ENCODE peak calls at places on chromosome 9, in five cellular contexts. Y is foreskin keratinocyte, B is LoVo, H is non-pigmented ciliary epithelial cell, C is amygdala. Q is an unnamed sample.

GRCh38 chr9:111857555-111858211 is 38.9 kb upstream of the UGCG start:
- DNase-seq in Y (peak), B (no peak), H (no peak), C (no peak), Q (no peak)

GRCh38 chr9:70411141-70411929 is 3.1 kb downstream of the KLF9 start:
- DNase-seq in Y (no peak), B (no peak), H (no peak), C (peak), Q (no peak)

GRCh38 chr9:91815896-91816295 is 134.1 kb downstream of the ROR2 start:
- DNase-seq in Y (no peak), B (no peak), H (no peak), C (no peak), Q (no peak)

GRCh38 chr9:93059960-93060591 is 1.6 kb downstream of the SUSD3 start:
- DNase-seq in Y (no peak), B (no peak), H (no peak), C (no peak), Q (no peak)

GRCh38 chr9:131298341-131298740 is 8.8 kb downstream of the PLPP7 start:
- DNase-seq in Y (no peak), B (no peak), H (no peak), C (no peak), Q (no peak)

GRCh38 chr9:134336174-134336705 is 10.0 kb downstream of the RXRA start:
- DNase-seq in Y (no peak), B (no peak), H (no peak), C (no peak), Q (no peak)

GRCh38 chr9:38083858-38084555 is 15.0 kb upstream of the SHB start:
- DNase-seq in Y (no peak), B (no peak), H (no peak), C (no peak), Q (no peak)

GRCh38 chr9:33187519-33188218 is 20.5 kb upstream of the B4GALT1 start:
- DNase-seq in Y (no peak), B (no peak), H (no peak), C (no peak), Q (no peak)

GRCh38 chr9:133235549-133236222 is 26.6 kb upstream of the OBP2B start:
- DNase-seq in Y (no peak), B (no peak), H (no peak), C (no peak), Q (no peak)

GRCh38 chr9:124352616-124353015 is 62.6 kb downstream of the PSMB7 start:
- DNase-seq in Y (no peak), B (no peak), H (no peak), C (no peak), Q (no peak)

GRCh38 chr9:119902611-119903010 is 533.4 kb upstream of the BRINP1 start:
- DNase-seq in Y (no peak), B (no peak), H (no peak), C (no peak), Q (no peak)

GRCh38 chr9:106728860-106729259 is 134.1 kb upstream of the ZNF462 start:
- DNase-seq in Y (no peak), B (no peak), H (no peak), C (no peak), Q (no peak)

GRCh38 chr9:93223241-93224180 is 39.6 kb downstream of the WNK2 start:
- DNase-seq in Y (peak), B (peak), H (peak), C (no peak), Q (no peak)

GRCh38 chr9:76330034-76330433 is 64.2 kb downstream of the RFK start:
- DNase-seq in Y (no peak), B (no peak), H (no peak), C (no peak), Q (no peak)

GRCh38 chr9:109797006-109797405 is 17.0 kb downstream of the PALM2AKAP2 start:
- DNase-seq in Y (no peak), B (no peak), H (no peak), C (no peak), Q (no peak)

GRCh38 chr9:90890146-90890545 is 88.5 kb downstream of the SYK start:
- DNase-seq in Y (no peak), B (no peak), H (no peak), C (no peak), Q (no peak)

GRCh38 chr9:15293727-15294405 is 13.2 kb downstream of the TTC39B start:
- DNase-seq in Y (no peak), B (no peak), H (no peak), C (no peak), Q (peak)

GRCh38 chr9:101791938-101792337 is 53.5 kb upstream of the GRIN3A start:
- DNase-seq in Y (no peak), B (no peak), H (no peak), C (no peak), Q (no peak)

GRCh38 chr9:124735121-124735520 is 36.0 kb downstream of the NR6A1 start:
- DNase-seq in Y (peak), B (peak), H (no peak), C (no peak), Q (no peak)

GRCh38 chr9:94904806-94905205 is 178.3 kb downstream of the AOPEP start:
- DNase-seq in Y (no peak), B (no peak), H (no peak), C (no peak), Q (no peak)

GRCh38 chr9:2461886-2462285 is 159.7 kb upstream of the VLDLR start:
- DNase-seq in Y (no peak), B (no peak), H (no peak), C (no peak), Q (no peak)

GRCh38 chr9:23774266-23774665 is 51.8 kb downstream of the ELAVL2 start:
- DNase-seq in Y (no peak), B (no peak), H (no peak), C (no peak), Q (no peak)

GRCh38 chr9:78021692-78022091 is 9.9 kb downstream of the GNAQ start:
- DNase-seq in Y (no peak), B (no peak), H (no peak), C (no peak), Q (no peak)

GRCh38 chr9:136698681-136699246 is 11.5 kb upstream of the AGPAT2 start:
- DNase-seq in Y (no peak), B (no peak), H (no peak), C (no peak), Q (no peak)

GRCh38 chr9:127762111-127762676 is 16.3 kb downstream of the SH2D3C start:
- DNase-seq in Y (no peak), B (no peak), H (no peak), C (no peak), Q (no peak)

GRCh38 chr9:117783828-117784227 is 79.6 kb downstream of the TLR4 start:
- DNase-seq in Y (no peak), B (no peak), H (no peak), C (no peak), Q (no peak)

GRCh38 chr9:37911271-37911681 is 7.3 kb upstream of the SLC25A51 start:
- DNase-seq in Y (no peak), B (no peak), H (no peak), C (no peak), Q (no peak)